ENCODE peak calls at places on chromosome 5, in eight cellular contexts. One of them, this sample, is unnamed.

GRCh38 chr5:141260458-141261237 is 15.5 kb downstream of the PCDHB15 start:
- DNase-seq in astrocyte of the spinal cord: peak; percentile 29
- DNase-seq in ovary: no peak
- DNase-seq in stomach: no peak
- DNase-seq in heart right ventricle: no peak
- DNase-seq in brain microvascular endothelial cell: no peak
- DNase-seq in AG10803: no peak
- DNase-seq in colonic mucosa: no peak
- DNase-seq in this sample: peak; percentile 14

GRCh38 chr5:76341935-76342334 is 61.1 kb upstream of the IQGAP2 start:
- DNase-seq in astrocyte of the spinal cord: no peak
- DNase-seq in ovary: no peak
- DNase-seq in stomach: peak; percentile 30
- DNase-seq in heart right ventricle: peak; percentile 9
- DNase-seq in brain microvascular endothelial cell: no peak
- DNase-seq in AG10803: no peak
- DNase-seq in colonic mucosa: no peak
- DNase-seq in this sample: no peak

GRCh38 chr5:140351609-140352334 is 5.4 kb upstream of the HBEGF start:
- DNase-seq in astrocyte of the spinal cord: peak; percentile 75
- DNase-seq in ovary: no peak
- DNase-seq in stomach: no peak
- DNase-seq in heart right ventricle: peak; percentile 85
- DNase-seq in brain microvascular endothelial cell: peak; percentile 79
- DNase-seq in AG10803: peak; percentile 63
- DNase-seq in colonic mucosa: peak; percentile 87
- DNase-seq in this sample: peak; percentile 74

GRCh38 chr5:143801251-143801650 is 10.7 kb upstream of the HMHB1 start:
- DNase-seq in astrocyte of the spinal cord: no peak
- DNase-seq in ovary: no peak
- DNase-seq in stomach: no peak
- DNase-seq in heart right ventricle: no peak
- DNase-seq in brain microvascular endothelial cell: no peak
- DNase-seq in AG10803: no peak
- DNase-seq in colonic mucosa: no peak
- DNase-seq in this sample: no peak

GRCh38 chr5:3612561-3613175 is 17.0 kb downstream of the IRX1 start:
- DNase-seq in astrocyte of the spinal cord: no peak
- DNase-seq in ovary: no peak
- DNase-seq in stomach: no peak
- DNase-seq in heart right ventricle: no peak
- DNase-seq in brain microvascular endothelial cell: no peak
- DNase-seq in AG10803: peak; percentile 75
- DNase-seq in colonic mucosa: no peak
- DNase-seq in this sample: peak; percentile 8

GRCh38 chr5:15286659-15287058 is 213.3 kb upstream of the FBXL7 start:
- DNase-seq in astrocyte of the spinal cord: no peak
- DNase-seq in ovary: no peak
- DNase-seq in stomach: no peak
- DNase-seq in heart right ventricle: peak; percentile 13
- DNase-seq in brain microvascular endothelial cell: no peak
- DNase-seq in AG10803: peak; percentile 10
- DNase-seq in colonic mucosa: no peak
- DNase-seq in this sample: no peak

GRCh38 chr5:102666164-102666951 is 88.7 kb upstream of the PAM start:
- DNase-seq in astrocyte of the spinal cord: no peak
- DNase-seq in ovary: no peak
- DNase-seq in stomach: no peak
- DNase-seq in heart right ventricle: no peak
- DNase-seq in brain microvascular endothelial cell: no peak
- DNase-seq in AG10803: peak; percentile 75
- DNase-seq in colonic mucosa: no peak
- DNase-seq in this sample: peak; percentile 42

GRCh38 chr5:97420646-97421045 is 237.6 kb upstream of the RIOK2 start:
- DNase-seq in astrocyte of the spinal cord: no peak
- DNase-seq in ovary: no peak
- DNase-seq in stomach: no peak
- DNase-seq in heart right ventricle: no peak
- DNase-seq in brain microvascular endothelial cell: no peak
- DNase-seq in AG10803: no peak
- DNase-seq in colonic mucosa: no peak
- DNase-seq in this sample: no peak

GRCh38 chr5:55407059-55407684 is 99.4 kb downstream of the MTREX start:
- DNase-seq in astrocyte of the spinal cord: peak; percentile 52
- DNase-seq in ovary: no peak
- DNase-seq in stomach: no peak
- DNase-seq in heart right ventricle: peak; percentile 20
- DNase-seq in brain microvascular endothelial cell: peak; percentile 40
- DNase-seq in AG10803: peak; percentile 75
- DNase-seq in colonic mucosa: no peak
- DNase-seq in this sample: peak; percentile 78

GRCh38 chr5:71456362-71456743 is 902 bp downstream of the BDP1 start:
- DNase-seq in astrocyte of the spinal cord: no peak
- DNase-seq in ovary: no peak
- DNase-seq in stomach: no peak
- DNase-seq in heart right ventricle: no peak
- DNase-seq in brain microvascular endothelial cell: no peak
- DNase-seq in AG10803: no peak
- DNase-seq in colonic mucosa: no peak
- DNase-seq in this sample: peak; percentile 5

GRCh38 chr5:41176952-41177351 is 36.4 kb downstream of the C6 start:
- DNase-seq in astrocyte of the spinal cord: no peak
- DNase-seq in ovary: no peak
- DNase-seq in stomach: no peak
- DNase-seq in heart right ventricle: no peak
- DNase-seq in brain microvascular endothelial cell: no peak
- DNase-seq in AG10803: peak; percentile 5
- DNase-seq in colonic mucosa: no peak
- DNase-seq in this sample: peak; percentile 61

GRCh38 chr5:36728697-36729543 is 122.5 kb downstream of the SLC1A3 start:
- DNase-seq in astrocyte of the spinal cord: peak; percentile 73
- DNase-seq in ovary: no peak
- DNase-seq in stomach: no peak
- DNase-seq in heart right ventricle: peak; percentile 20
- DNase-seq in brain microvascular endothelial cell: peak; percentile 49
- DNase-seq in AG10803: peak; percentile 63
- DNase-seq in colonic mucosa: no peak
- DNase-seq in this sample: peak; percentile 75

GRCh38 chr5:55159763-55160492 is at the start of gene GPX8:
- DNase-seq in astrocyte of the spinal cord: peak; percentile 94
- DNase-seq in ovary: no peak
- DNase-seq in stomach: no peak
- DNase-seq in heart right ventricle: peak; percentile 38
- DNase-seq in brain microvascular endothelial cell: peak; percentile 82
- DNase-seq in AG10803: peak; percentile 88
- DNase-seq in colonic mucosa: peak; percentile 36
- DNase-seq in this sample: peak; percentile 91

GRCh38 chr5:164073013-164073535 is 567.7 kb downstream of the MAT2B start:
- DNase-seq in astrocyte of the spinal cord: no peak
- DNase-seq in ovary: no peak
- DNase-seq in stomach: no peak
- DNase-seq in heart right ventricle: no peak
- DNase-seq in brain microvascular endothelial cell: no peak
- DNase-seq in AG10803: no peak
- DNase-seq in colonic mucosa: no peak
- DNase-seq in this sample: no peak

GRCh38 chr5:39448504-39449128 is 23.8 kb upstream of the DAB2 start:
- DNase-seq in astrocyte of the spinal cord: no peak
- DNase-seq in ovary: no peak
- DNase-seq in stomach: peak; percentile 25
- DNase-seq in heart right ventricle: no peak
- DNase-seq in brain microvascular endothelial cell: no peak
- DNase-seq in AG10803: no peak
- DNase-seq in colonic mucosa: peak; percentile 57
- DNase-seq in this sample: no peak

GRCh38 chr5:9712506-9713285 is 82.5 kb upstream of the TAS2R1 start:
- DNase-seq in astrocyte of the spinal cord: peak; percentile 62
- DNase-seq in ovary: no peak
- DNase-seq in stomach: no peak
- DNase-seq in heart right ventricle: no peak
- DNase-seq in brain microvascular endothelial cell: peak; percentile 64
- DNase-seq in AG10803: peak; percentile 95
- DNase-seq in colonic mucosa: no peak
- DNase-seq in this sample: peak; percentile 6

GRCh38 chr5:159586941-159587340 is 256.7 kb upstream of the IL12B start:
- DNase-seq in astrocyte of the spinal cord: no peak
- DNase-seq in ovary: no peak
- DNase-seq in stomach: no peak
- DNase-seq in heart right ventricle: no peak
- DNase-seq in brain microvascular endothelial cell: no peak
- DNase-seq in AG10803: no peak
- DNase-seq in colonic mucosa: no peak
- DNase-seq in this sample: no peak

GRCh38 chr5:106172681-106173532 is 1497.8 kb downstream of the EFNA5 start:
- DNase-seq in astrocyte of the spinal cord: peak; percentile 14
- DNase-seq in ovary: no peak
- DNase-seq in stomach: no peak
- DNase-seq in heart right ventricle: no peak
- DNase-seq in brain microvascular endothelial cell: peak; percentile 75
- DNase-seq in AG10803: no peak
- DNase-seq in colonic mucosa: no peak
- DNase-seq in this sample: no peak

GRCh38 chr5:88689662-88690351 is 193.2 kb downstream of the MEF2C start:
- DNase-seq in astrocyte of the spinal cord: peak; percentile 50
- DNase-seq in ovary: no peak
- DNase-seq in stomach: no peak
- DNase-seq in heart right ventricle: no peak
- DNase-seq in brain microvascular endothelial cell: no peak
- DNase-seq in AG10803: no peak
- DNase-seq in colonic mucosa: no peak
- DNase-seq in this sample: no peak

DNA sequence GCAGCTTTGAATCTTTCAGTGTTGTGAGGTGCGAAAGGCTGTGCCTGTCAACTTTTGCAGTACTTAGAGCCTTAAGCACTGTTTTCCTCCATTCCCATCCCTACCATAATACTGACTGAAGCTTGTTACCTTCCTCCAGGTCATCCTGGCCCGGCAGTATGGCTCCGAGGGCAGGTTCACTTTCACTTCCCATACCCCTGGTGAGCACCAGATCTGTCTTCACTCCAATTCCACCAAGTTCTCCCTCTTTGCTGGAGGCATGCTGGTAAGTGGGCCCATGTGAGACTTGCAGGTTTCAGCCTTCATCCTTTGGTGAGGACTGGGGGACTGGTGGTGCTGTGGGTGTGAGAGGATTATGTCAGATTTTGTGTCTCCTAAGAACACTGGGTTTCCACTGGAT is 1.5 kb downstream of the TMED9 start:
- DNase-seq in astrocyte of the spinal cord: no peak
- DNase-seq in ovary: no peak
- DNase-seq in stomach: no peak
- DNase-seq in heart right ventricle: no peak
- DNase-seq in brain microvascular endothelial cell: no peak
- DNase-seq in AG10803: no peak
- DNase-seq in colonic mucosa: no peak
- DNase-seq in this sample: no peak
- H3K4me3 ChIP-seq in astrocyte of the spinal cord: no peak overlapping the region
- H3K4me3 ChIP-seq in ovary: no peak overlapping the region
- H3K4me3 ChIP-seq in stomach: peak overlapping the region; percentile 98
- H3K4me3 ChIP-seq in heart right ventricle: no peak overlapping the region
- H3K4me3 ChIP-seq in brain microvascular endothelial cell: peak overlapping the region; percentile 98
- H3K4me3 ChIP-seq in AG10803: peak overlapping the region; percentile 95
- H3K4me3 ChIP-seq in colonic mucosa: peak overlapping the region; percentile 99
- H3K4me3 ChIP-seq in this sample: peak overlapping the region; percentile 93

DNA sequence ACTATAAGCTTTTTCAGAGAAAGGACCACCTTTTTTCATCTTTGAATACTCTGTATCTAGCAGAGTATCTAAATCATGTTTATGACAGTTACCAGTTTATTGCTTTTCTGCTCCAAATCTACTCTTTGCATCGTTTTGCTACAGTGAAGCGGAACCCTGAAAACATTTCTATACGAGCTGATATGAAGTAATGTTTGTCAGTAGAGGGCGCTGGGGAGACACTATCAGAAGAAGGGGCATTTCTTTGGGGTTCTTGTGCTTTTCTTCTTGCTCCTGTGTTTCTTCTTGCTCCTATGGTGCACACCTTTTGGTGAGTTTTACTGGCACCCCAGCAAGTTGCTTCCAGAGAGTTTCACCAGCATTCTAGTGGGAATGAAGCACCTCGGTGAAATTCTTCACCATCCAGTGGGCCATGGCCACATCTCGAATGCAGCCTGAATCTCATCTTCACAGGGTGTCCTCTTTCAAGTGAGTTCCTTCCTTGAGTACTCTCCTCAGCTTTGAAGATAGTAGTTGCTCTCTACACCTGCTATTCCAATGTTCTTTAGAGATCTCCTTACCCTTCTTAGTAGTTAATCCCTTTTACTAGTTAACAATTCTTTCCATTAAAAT is 98.4 kb downstream of the FGF1 start:
- DNase-seq in astrocyte of the spinal cord: peak; percentile 26
- DNase-seq in ovary: no peak
- DNase-seq in stomach: peak; percentile 32
- DNase-seq in heart right ventricle: peak; percentile 40
- DNase-seq in brain microvascular endothelial cell: peak; percentile 56
- DNase-seq in AG10803: peak; percentile 37
- DNase-seq in colonic mucosa: peak; percentile 49
- DNase-seq in this sample: peak; percentile 59
- TF ChIP-seq CTCF in astrocyte of the spinal cord: peak; percentile 55
- TF ChIP-seq CTCF in ovary: no peak
- TF ChIP-seq CTCF in stomach: peak; percentile 19
- TF ChIP-seq CTCF in heart right ventricle: peak; percentile 61
- TF ChIP-seq CTCF in brain microvascular endothelial cell: peak; percentile 77
- TF ChIP-seq CTCF in AG10803: peak; percentile 63
- TF ChIP-seq CTCF in colonic mucosa: no peak
- TF ChIP-seq CTCF in this sample: peak; percentile 64

GRCh38 chr5:169772256-169772655 is 135.2 kb downstream of the DOCK2 start:
- DNase-seq in astrocyte of the spinal cord: no peak
- DNase-seq in ovary: no peak
- DNase-seq in stomach: no peak
- DNase-seq in heart right ventricle: no peak
- DNase-seq in brain microvascular endothelial cell: no peak
- DNase-seq in AG10803: no peak
- DNase-seq in colonic mucosa: no peak
- DNase-seq in this sample: peak; percentile 31
- H3K4me3 ChIP-seq in astrocyte of the spinal cord: no peak overlapping the region
- H3K4me3 ChIP-seq in ovary: no peak overlapping the region
- H3K4me3 ChIP-seq in stomach: no peak overlapping the region
- H3K4me3 ChIP-seq in heart right ventricle: no peak overlapping the region
- H3K4me3 ChIP-seq in brain microvascular endothelial cell: no peak overlapping the region
- H3K4me3 ChIP-seq in AG10803: no peak overlapping the region
- H3K4me3 ChIP-seq in colonic mucosa: no peak overlapping the region
- H3K4me3 ChIP-seq in this sample: no peak overlapping the region

DNA sequence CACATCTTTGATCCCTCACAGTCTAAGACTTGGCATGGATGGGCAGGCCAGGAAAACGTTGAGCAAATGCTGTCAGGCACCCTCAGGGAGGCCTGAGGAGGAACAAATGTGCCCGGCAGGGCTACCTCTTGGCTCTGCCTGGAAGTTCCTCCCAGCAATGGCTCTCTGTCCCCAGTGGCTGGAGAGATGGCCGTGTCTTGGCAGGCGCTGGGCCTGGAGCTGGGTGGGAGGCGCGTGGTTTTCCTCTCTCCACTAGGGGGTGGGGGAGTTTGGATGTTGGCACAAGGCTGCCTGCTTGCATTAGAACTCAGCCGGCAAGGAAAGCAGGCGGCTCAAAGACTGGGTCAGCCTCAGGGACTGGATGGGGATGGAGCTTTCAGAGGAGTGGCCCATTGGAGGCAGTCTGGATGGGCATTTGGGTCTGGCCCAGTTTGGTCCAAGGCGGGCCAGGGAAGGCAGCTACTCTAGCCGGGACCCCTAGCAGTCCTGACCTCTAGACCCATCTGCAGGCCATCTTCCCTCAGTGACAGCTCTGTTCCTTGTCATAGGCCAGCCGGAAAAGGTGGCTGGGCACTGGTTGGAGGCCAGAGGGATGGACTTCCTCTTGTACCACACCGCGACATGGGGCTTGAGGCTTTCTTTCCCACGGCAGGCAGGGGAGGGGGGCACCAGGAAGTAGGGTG is 68.2 kb upstream of the STC2 start:
- DNase-seq in astrocyte of the spinal cord: no peak
- DNase-seq in ovary: no peak
- DNase-seq in stomach: no peak
- DNase-seq in heart right ventricle: no peak
- DNase-seq in brain microvascular endothelial cell: no peak
- DNase-seq in AG10803: peak; percentile 11
- DNase-seq in colonic mucosa: no peak
- DNase-seq in this sample: no peak
- TF ChIP-seq CTCF in astrocyte of the spinal cord: peak; percentile 39
- TF ChIP-seq CTCF in ovary: no peak
- TF ChIP-seq CTCF in stomach: no peak
- TF ChIP-seq CTCF in heart right ventricle: no peak
- TF ChIP-seq CTCF in brain microvascular endothelial cell: peak; percentile 49
- TF ChIP-seq CTCF in AG10803: peak; percentile 27
- TF ChIP-seq CTCF in colonic mucosa: no peak
- TF ChIP-seq CTCF in this sample: no peak